ENCODE peak calls at places on chromosome 6, in six cellular contexts. I is fibroblast of lung; H is lower lobe of right lung; C is CD4-positive, CD25-positive, alpha-beta regulatory T cell; P is upper lobe of left lung; M is aorta. O is an unnamed sample. For H3K27me3, the result is how much of the 10 kb centered on the place peaks cover.

GRCh38 chr6:112066606-112067005 is 12.7 kb downstream of the CCN6 start:
- DNase-seq in I (no peak), P (no peak), C (no peak), H (no peak), M (no peak), O (no peak)

GRCh38 chr6:142802124-142802523 is 142.9 kb downstream of the HIVEP2 start:
- DNase-seq in H (no peak), P (no peak), I (peak), C (no peak), M (no peak), O (no peak)

GRCh38 chr6:53299331-53299835 is 49.4 kb downstream of the ELOVL5 start:
- DNase-seq in I (no peak), H (no peak), C (no peak), P (no peak), M (no peak), O (no peak)

GRCh38 chr6:10300071-10300470 is 114.8 kb downstream of the TFAP2A start:
- DNase-seq in I (no peak), H (no peak), M (no peak), C (no peak), P (no peak), O (no peak)

GRCh38 chr6:31531162-31531561 is 2.4 kb downstream of the MCCD1 start:
- DNase-seq in H (no peak), P (no peak), I (no peak), M (no peak), C (no peak), O (no peak)

GRCh38 chr6:110581682-110582081 is 105.3 kb upstream of the SLC22A16 start:
- DNase-seq in C (no peak), H (no peak), P (no peak), M (no peak), I (no peak), O (no peak)

GRCh38 chr6:77879527-77879926 is 226.7 kb downstream of the MEI4 start:
- DNase-seq in P (no peak), C (no peak), I (no peak), M (no peak), H (no peak), O (no peak)

GRCh38 chr6:1995521-1996110 is 249.8 kb downstream of the GMDS start:
- DNase-seq in M (no peak), I (no peak), C (no peak), H (no peak), P (no peak), O (no peak)

GRCh38 chr6:106397441-106397840 is 36.9 kb downstream of the CRYBG1 start:
- DNase-seq in H (no peak), P (no peak), I (no peak), C (no peak), M (no peak), O (no peak)

GRCh38 chr6:152087096-152087495 is 279.6 kb downstream of the ESR1 start:
- DNase-seq in P (no peak), C (no peak), H (no peak), I (no peak), M (no peak), O (no peak)

GRCh38 chr6:141445928-141446628 is 686.6 kb upstream of the GJE1 start:
- DNase-seq in P (no peak), C (no peak), H (no peak), M (no peak), I (no peak), O (no peak)

GRCh38 chr6:154434662-154435061 is 75.8 kb downstream of the CNKSR3 start:
- DNase-seq in P (no peak), C (no peak), M (no peak), I (no peak), H (no peak), O (no peak)

GRCh38 chr6:113879186-113880096 is 22.3 kb downstream of the MARCKS start:
- DNase-seq in P (peak), M (no peak), H (no peak), C (no peak), I (peak), O (peak)

GRCh38 chr6:106309766-106310373 is 15.7 kb downstream of the ATG5 start:
- DNase-seq in I (peak), H (no peak), C (no peak), P (no peak), M (no peak), O (no peak)

GRCh38 chr6:83047065-83047754 is 18.4 kb downstream of the UBE3D start:
- DNase-seq in M (no peak), C (no peak), P (no peak), I (no peak), H (no peak), O (no peak)

GRCh38 chr6:102298066-102298465 is 904.6 kb downstream of the GRIK2 start:
- DNase-seq in C (no peak), M (no peak), P (no peak), H (no peak), I (no peak), O (no peak)

GRCh38 chr6:121780325-121781313 is 345.2 kb downstream of the GJA1 start:
- DNase-seq in P (no peak), M (peak), H (peak), C (no peak), I (peak), O (no peak)

GRCh38 chr6:36273067-36273466 is 3.2 kb downstream of the PNPLA1 start:
- DNase-seq in C (no peak), P (no peak), I (no peak), H (no peak), M (no peak), O (no peak)

GRCh38 chr6:43761666-43762409 is 8.2 kb upstream of the VEGFA start:
- DNase-seq in M (peak), C (no peak), I (no peak), P (no peak), H (peak), O (no peak)
- H3K27me3 ChIP-seq in M (under half), C (under half), I (under half), P (under half), H (under half), O (under half)

DNA sequence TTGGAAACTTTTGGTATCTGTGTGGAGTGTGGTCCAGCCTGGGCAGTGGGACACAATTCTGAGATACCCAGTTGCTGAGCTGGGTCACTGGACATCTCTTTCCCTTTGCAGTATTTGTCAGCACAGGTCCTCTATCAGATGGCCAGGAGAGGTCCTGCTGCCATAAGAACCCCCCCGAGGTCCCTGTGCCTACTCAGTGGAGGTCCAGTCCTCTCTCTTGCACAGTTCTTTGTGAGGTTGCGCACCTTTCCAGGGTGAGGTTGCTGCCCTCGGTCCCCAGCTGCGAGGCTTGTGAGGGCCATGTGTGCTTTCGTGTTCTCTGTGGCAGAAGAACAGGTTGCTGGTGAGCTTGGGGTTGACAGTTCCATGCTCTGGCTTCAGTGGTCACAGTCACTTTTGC is 320.6 kb downstream of the QKI start:
- DNase-seq in M (no peak), C (no peak), I (no peak), P (no peak), H (no peak), O (no peak)
- H3K27me3 ChIP-seq in M (under half), C (under half), I (under half), P (under half), H (under half), O (under half)

GRCh38 chr6:147508073-147508870 is at the start of gene SAMD5:
- DNase-seq in H (peak), M (peak), C (no peak), P (peak), I (peak), O (no peak)

GRCh38 chr6:147508871-147509608 is 550 bp downstream of the SAMD5 start:
- DNase-seq in I (no peak), C (no peak), P (peak), H (no peak), M (peak), O (no peak)

GRCh38 chr6:147509900-147510299 is 1.4 kb downstream of the SAMD5 start:
- DNase-seq in C (no peak), I (no peak), P (peak), H (no peak), M (no peak), O (no peak)

GRCh38 chr6:147507162-147508072 is 1.1 kb upstream of the SAMD5 start:
- DNase-seq in M (peak), I (no peak), P (peak), C (no peak), H (peak), O (no peak)

DNA sequence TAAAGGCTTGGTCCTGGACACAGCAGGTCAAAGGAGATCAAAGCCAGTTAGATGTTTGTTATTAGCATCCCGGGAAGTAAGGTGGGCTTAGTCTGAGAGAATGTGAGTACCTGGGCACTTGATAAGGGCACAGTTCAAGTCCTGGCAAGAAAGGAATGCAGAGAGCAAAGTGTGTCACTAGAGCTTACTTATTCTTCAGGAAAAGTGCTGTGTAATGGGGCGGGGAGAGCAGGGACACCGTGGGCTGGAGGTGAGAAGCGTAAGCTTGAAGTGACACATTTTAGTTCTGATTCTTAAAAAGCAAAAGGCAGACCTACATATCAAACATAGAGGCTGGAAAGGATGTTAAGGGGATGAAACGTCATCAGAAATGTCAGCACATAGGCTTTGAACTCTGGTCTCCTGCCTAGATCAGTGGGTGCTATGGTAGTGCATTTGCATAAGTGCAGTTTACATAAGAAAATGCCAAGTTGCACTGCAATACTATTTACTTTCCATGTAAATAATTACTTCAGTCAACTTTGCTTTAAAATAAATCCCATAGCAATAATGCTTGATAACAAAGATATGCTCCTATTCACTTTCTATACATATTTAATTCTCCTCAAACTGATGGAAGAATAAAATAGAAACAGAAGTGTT is 2.6 kb downstream of the SAMD5 start:
- DNase-seq in P (peak), I (no peak), M (no peak), C (no peak), H (no peak), O (no peak)
- H3K27me3 ChIP-seq in P (under half), I (under half), M (under half), C (under half), H (under half), O (under half)

DNA sequence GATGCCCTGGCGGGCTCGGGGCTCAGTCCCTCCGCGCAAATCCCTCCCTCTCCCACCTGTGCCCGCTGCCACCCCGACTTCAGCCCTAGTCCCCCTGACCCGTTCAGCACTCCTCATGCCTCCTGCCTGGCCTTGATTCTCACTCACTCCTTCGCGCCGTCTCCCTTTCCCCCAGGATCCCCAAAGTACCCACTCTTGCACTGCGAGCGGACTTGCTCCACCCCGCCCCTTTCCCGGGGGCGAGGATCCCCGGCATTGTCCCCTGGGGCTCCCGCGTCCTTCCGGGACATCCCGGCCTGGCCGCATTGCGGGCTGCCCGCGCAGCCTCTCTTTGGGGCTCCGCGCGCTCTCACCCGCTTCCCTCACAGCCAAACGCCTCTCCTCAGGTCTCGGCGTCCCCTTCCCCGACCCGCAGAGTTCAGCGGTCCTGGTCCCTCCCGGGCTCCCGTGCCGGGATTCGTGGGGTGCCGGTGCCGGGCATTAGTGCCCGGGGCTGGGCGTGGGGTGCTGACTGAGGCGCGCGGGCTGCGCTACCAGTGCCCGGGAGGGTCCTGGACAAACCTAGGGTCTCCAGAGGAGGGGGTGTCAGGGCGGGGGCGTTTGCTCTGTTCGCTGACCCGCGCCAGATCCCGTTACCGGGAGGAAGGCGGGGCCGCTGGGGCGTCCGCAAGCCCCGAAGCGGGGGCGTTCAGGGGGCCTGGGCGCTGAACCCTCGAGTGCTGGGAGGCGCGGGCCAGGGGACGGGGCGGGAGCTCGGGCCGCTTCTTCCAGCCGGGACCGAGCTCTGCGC is 45.6 kb upstream of the SUPT3H start:
- DNase-seq in P (peak), M (peak), H (peak), I (no peak), C (no peak), O (no peak)
- H3K27me3 ChIP-seq in P (under half), M (under half), H (under half), I (under half), C (under half), O (under half)

DNA sequence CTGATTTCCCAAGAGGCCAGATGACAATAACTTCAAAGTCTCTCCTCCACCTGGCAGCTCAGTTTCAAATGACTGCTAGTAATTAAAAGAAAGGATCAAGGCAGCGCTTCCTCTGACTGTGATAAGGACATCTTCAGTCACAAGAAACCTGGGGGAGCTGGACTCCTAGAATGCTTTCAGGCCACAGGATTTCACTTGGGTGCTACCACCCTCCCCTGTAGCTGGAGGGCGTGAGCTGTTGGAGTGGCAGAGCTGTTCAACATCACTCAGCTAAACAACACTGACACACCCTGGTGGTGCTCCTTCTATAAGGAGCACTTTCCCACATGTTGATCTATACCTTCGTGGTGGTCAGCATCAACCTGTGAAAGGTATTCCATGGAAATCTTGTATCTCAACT is 2.2 kb upstream of the CNR1 start:
- DNase-seq in C (no peak), H (no peak), P (no peak), M (no peak), I (no peak), O (peak)
- H3K27me3 ChIP-seq in C (under half), H (under half), P (under half), M (under half), I (under half), O (under half)

GRCh38 chr6:166010585-166010984 is 157.1 kb downstream of the TBXT start:
- DNase-seq in H (no peak), I (no peak), P (no peak), M (no peak), C (no peak), O (no peak)
- H3K27me3 ChIP-seq in H (half or more), I (under half), P (under half), M (under half), C (under half), O (under half)

GRCh38 chr6:32937230-32937633 is 3.6 kb downstream of the HLA-DMB start:
- DNase-seq in M (peak), I (no peak), C (no peak), P (peak), H (peak), O (no peak)
- H3K27me3 ChIP-seq in M (under half), I (under half), C (under half), P (under half), H (under half), O (under half)

DNA sequence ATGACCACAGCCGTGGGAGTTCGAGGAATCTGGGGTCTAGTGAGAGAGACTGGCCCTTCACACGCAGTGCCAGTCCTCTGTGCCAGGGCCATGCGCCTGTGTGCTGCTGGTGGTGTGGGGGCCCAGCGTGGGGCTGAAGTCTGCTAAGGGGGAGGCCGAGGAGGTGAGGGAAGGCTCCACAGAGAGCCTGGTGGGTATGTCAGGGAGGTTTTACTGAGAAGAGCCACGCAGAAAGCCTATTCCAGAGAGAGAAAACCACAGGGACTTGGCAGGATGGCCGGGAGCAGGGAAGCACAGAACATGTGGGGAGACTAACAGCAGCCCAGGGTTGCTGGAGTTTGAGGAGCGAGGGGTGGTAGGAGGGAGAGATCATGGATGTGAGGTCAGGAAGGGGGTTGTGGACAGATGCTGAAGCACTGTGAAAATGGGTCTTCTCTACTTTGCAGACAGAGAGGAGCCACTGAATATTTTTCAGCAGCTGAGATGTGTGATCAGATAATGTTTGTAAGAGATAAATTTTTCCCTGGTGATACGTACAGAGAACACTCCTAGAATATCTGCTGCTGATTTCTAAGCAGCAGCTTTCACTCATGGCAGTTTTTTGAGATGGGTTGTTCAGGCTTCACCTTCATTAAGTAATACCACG is 35.4 kb downstream of the DUSP22 start:
- DNase-seq in M (peak), P (peak), H (peak), I (peak), C (no peak), O (no peak)
- H3K27me3 ChIP-seq in M (under half), P (under half), H (under half), I (under half), C (under half), O (under half)